ENCODE peak calls at places on chromosomes 2 and 18, in eight cellular contexts. E is A673; J is stimulated activated CD4-positive, alpha-beta T cell treated with anti-CD3 and anti-CD28 coated beads, Interleukin-2, amount 100 ng/mL, for 24 hours; X is NCI-H1105 treated with DMSO at 0.1 percent for 48 hours; O is T follicular helper cell; G is NCI-H510A; K is Peyer's patch; Y is COR-L47. U is an unnamed sample.

GRCh38 chr2:196515041-196515440 is 124.5 kb upstream of the CCDC150 start:
- DNase-seq in X (peak; percentile 65), G (peak; percentile 72), E (no peak), K (no peak), Y (no peak), O (no peak), J (no peak), U (no peak)

GRCh38 chr2:25955036-25955435 is 27.3 kb downstream of the KIF3C start:
- DNase-seq in K (no peak), Y (no peak), G (no peak), J (no peak), E (no peak), O (no peak), X (no peak), U (no peak)

GRCh38 chr2:44965684-44966083 is 24.2 kb downstream of the SIX3 start:
- DNase-seq in J (no peak), E (peak; percentile 41), X (no peak), O (no peak), K (no peak), Y (no peak), G (no peak), U (no peak)

GRCh38 chr2:120108749-120109148 is 95.9 kb downstream of the EPB41L5 start:
- DNase-seq in K (no peak), Y (no peak), E (no peak), O (no peak), X (no peak), J (no peak), G (no peak), U (no peak)

GRCh38 chr2:137228566-137228965 is 463.2 kb downstream of the THSD7B start:
- DNase-seq in Y (no peak), G (no peak), X (no peak), E (no peak), K (no peak), O (no peak), J (no peak), U (no peak)

GRCh38 chr2:28346587-28346986 is 46.1 kb upstream of the FOSL2 start:
- DNase-seq in Y (no peak), G (no peak), J (no peak), O (no peak), X (no peak), E (no peak), K (no peak), U (no peak)

GRCh38 chr18:42730272-42730671 is 385.2 kb downstream of the RIT2 start:
- DNase-seq in G (no peak), O (no peak), X (no peak), Y (no peak), J (no peak), K (no peak), E (no peak), U (no peak)

GRCh38 chr2:30509716-30510115 is 62.7 kb downstream of the LCLAT1 start:
- DNase-seq in Y (no peak), K (no peak), J (no peak), E (no peak), G (no peak), X (no peak), O (no peak), U (no peak)

GRCh38 chr2:203892207-203892606 is 24.6 kb downstream of the CTLA4 start:
- DNase-seq in K (no peak), E (no peak), O (no peak), X (no peak), J (no peak), Y (no peak), G (no peak), U (no peak)

GRCh38 chr2:132971310-132972061 is 301.5 kb upstream of the LYPD1 start:
- DNase-seq in O (no peak), J (no peak), Y (no peak), E (no peak), K (no peak), G (no peak), X (no peak), U (no peak)

GRCh38 chr18:11308499-11308898 is 159.1 kb upstream of the PIEZO2 start:
- DNase-seq in K (no peak), J (no peak), Y (no peak), G (no peak), E (no peak), X (no peak), O (no peak), U (no peak)

GRCh38 chr2:235106874-235107639 is 155.2 kb downstream of the SH3BP4 start:
- DNase-seq in J (no peak), G (peak; percentile 16), E (peak; percentile 81), O (no peak), X (peak; percentile 70), K (peak; percentile 76), Y (peak; percentile 39), U (no peak)

GRCh38 chr2:240570531-240571313 is 2.4 kb downstream of the RNPEPL1 start:
- DNase-seq in O (no peak), G (no peak), E (no peak), X (no peak), K (peak; percentile 37), J (no peak), Y (no peak), U (no peak)